ENCODE peak calls at places on chromosome 19, in five cellular contexts. T is SW480, L is activated T-helper 1 cell treated with Interleukin-2 at 50 U/mL for 16 hours, D is iris pigment epithelial cell, O is lung. Q is an unnamed sample.

GRCh38 chr19:46232029-46232428 is 2.5 kb downstream of the IGFL1 start:
- DNase-seq in T (no peak), O (peak), L (no peak), D (no peak), Q (no peak)

GRCh38 chr19:43476606-43477005 is 11.2 kb upstream of the LYPD3 start:
- DNase-seq in D (peak), L (no peak), T (no peak), O (no peak), Q (no peak)

GRCh38 chr19:45130888-45131615 is 29.7 kb downstream of the NKPD1 start:
- DNase-seq in D (peak), O (no peak), T (peak), L (no peak), Q (peak)

GRCh38 chr19:32178401-32178800 is 167.0 kb upstream of the ZNF507 start:
- DNase-seq in L (no peak), D (no peak), O (no peak), T (no peak), Q (no peak)

GRCh38 chr19:50896591-50897190 is 14.5 kb downstream of the KLK4 start:
- DNase-seq in O (no peak), L (no peak), D (peak), T (peak), Q (peak)

GRCh38 chr19:7657047-7657779 is 11.6 kb upstream of the RETN start:
- DNase-seq in O (peak), D (peak), T (no peak), L (no peak), Q (no peak)

GRCh38 chr19:18908917-18909619 is 10.1 kb downstream of the COPE start:
- DNase-seq in L (no peak), O (no peak), D (no peak), T (no peak), Q (no peak)

GRCh38 chr19:34926685-34927375 is at the start of gene ZNF30:
- DNase-seq in L (peak), T (peak), D (peak), O (peak), Q (peak)

GRCh38 chr19:9075064-9075964 is 11.5 kb upstream of the OR1M1 start:
- DNase-seq in O (peak), D (peak), T (peak), L (no peak), Q (peak)

GRCh38 chr19:50173144-50173543 is 10.1 kb upstream of the IZUMO2 start:
- DNase-seq in O (no peak), T (peak), D (no peak), L (no peak), Q (peak)

GRCh38 chr19:4191044-4191443 is 8.6 kb downstream of the ANKRD24 start:
- DNase-seq in D (no peak), T (no peak), L (no peak), O (no peak), Q (no peak)

GRCh38 chr19:52535831-52536800 is 8.6 kb downstream of the ZNF808 start:
- DNase-seq in O (peak), D (peak), L (peak), T (no peak), Q (no peak)

GRCh38 chr19:19460761-19461265 is 54.5 kb downstream of the TSSK6 start:
- DNase-seq in L (peak), O (peak), D (no peak), T (no peak), Q (no peak)

GRCh38 chr19:1357695-1358094 is 26.0 kb upstream of the NDUFS7 start:
- DNase-seq in O (no peak), L (no peak), D (no peak), T (no peak), Q (no peak)

GRCh38 chr19:56661248-56661647 is 10.3 kb downstream of the ZNF835 start:
- DNase-seq in T (no peak), O (no peak), L (no peak), D (no peak), Q (no peak)

GRCh38 chr19:13056052-13056660 is 46.5 kb downstream of the LYL1 start:
- DNase-seq in L (no peak), D (peak), O (peak), T (peak), Q (no peak)

GRCh38 chr19:38730470-38730730 is 13.9 kb downstream of the CAPN12 start:
- DNase-seq in T (no peak), O (no peak), L (no peak), D (no peak), Q (no peak)

GRCh38 chr19:34990578-34991192 is 9.4 kb upstream of the GRAMD1A start:
- DNase-seq in L (no peak), O (no peak), D (no peak), T (no peak), Q (no peak)

GRCh38 chr19:10228393-10228792 is 2.7 kb downstream of the S1PR2 start:
- DNase-seq in L (no peak), D (no peak), T (no peak), O (no peak), Q (no peak)

GRCh38 chr19:14370169-14370998 is 10.9 kb upstream of the ADGRE5 start:
- DNase-seq in D (no peak), L (no peak), T (no peak), O (no peak), Q (no peak)